ENCODE peak calls at places on chromosome 1, in four cellular contexts. S is K562, F is H1, A is HepG2. P is an unnamed sample.

GRCh38 chr1:54356680-54357147 is 49.5 kb downstream of the SSBP3 start:
- DNase-seq in A (no peak), F (no peak), S (no peak), P (no peak)

GRCh38 chr1:12143631-12144155 is 23.1 kb upstream of the TNFRSF1B start:
- DNase-seq in S (peak), A (no peak), F (no peak), P (no peak)

GRCh38 chr1:201258763-201259230 is 24.5 kb upstream of the PKP1 start:
- DNase-seq in A (no peak), S (no peak), F (peak), P (no peak)

GRCh38 chr1:112712701-112713128 is 2.4 kb downstream of the PPM1J start:
- DNase-seq in A (no peak), F (no peak), S (no peak), P (no peak)

GRCh38 chr1:160427625-160428024 is 27.3 kb downstream of the VANGL2 start:
- DNase-seq in F (no peak), S (no peak), A (no peak), P (no peak)

GRCh38 chr1:235998812-235999211 is 66.1 kb downstream of the NID1 start:
- DNase-seq in F (no peak), S (no peak), A (no peak), P (no peak)

GRCh38 chr1:114627107-114627506 is 42.7 kb downstream of the DENND2C start:
- DNase-seq in A (no peak), F (no peak), S (no peak), P (no peak)

GRCh38 chr1:156766288-156767100 is 841 bp upstream of the PRCC start:
- DNase-seq in A (no peak), S (no peak), F (no peak), P (no peak)

GRCh38 chr1:223246468-223246867 is 103.4 kb upstream of the TLR5 start:
- DNase-seq in S (no peak), A (no peak), F (peak), P (no peak)

GRCh38 chr1:223250632-223251015 is 107.6 kb upstream of the TLR5 start:
- DNase-seq in F (peak), S (no peak), A (no peak), P (no peak)

GRCh38 chr1:223248787-223249175 is 105.7 kb upstream of the TLR5 start:
- DNase-seq in F (peak), A (no peak), S (no peak), P (no peak)

GRCh38 chr1:223248001-223248786 is 105.1 kb upstream of the TLR5 start:
- DNase-seq in A (no peak), S (no peak), F (peak), P (no peak)

GRCh38 chr1:223249854-223250631 is 107.0 kb upstream of the TLR5 start:
- DNase-seq in S (no peak), F (peak), A (no peak), P (no peak)
- TF ChIP-seq JUND in S (no peak), F (no peak), A (no peak), P (no peak)

GRCh38 chr1:36023098-36023769 is 60.7 kb upstream of the TEKT2 start:
- DNase-seq in A (no peak), F (no peak), S (no peak), P (no peak)
- TF ChIP-seq FOSL1 in A (no peak), F (no peak), S (no peak), P (no peak)

GRCh38 chr1:28517649-28517999 is 11.8 kb downstream of the RCC1 start:
- DNase-seq in A (no peak), F (peak), S (no peak), P (no peak)
- TF ChIP-seq JUND in A (no peak), F (no peak), S (no peak), P (no peak)

GRCh38 chr1:78004719-78005346 is at the start of gene DNAJB4:
- DNase-seq in A (peak), F (no peak), S (peak), P (peak)

GRCh38 chr1:78005347-78005722 is 596 bp downstream of the DNAJB4 start:
- DNase-seq in F (no peak), A (no peak), S (no peak), P (no peak)

GRCh38 chr1:78007677-78008341 is 3.1 kb downstream of the DNAJB4 start:
- DNase-seq in S (no peak), A (no peak), F (no peak), P (no peak)

GRCh38 chr1:78005755-78006154 is 1.0 kb downstream of the DNAJB4 start:
- DNase-seq in F (no peak), A (peak), S (no peak), P (peak)

GRCh38 chr1:78006491-78006890 is 1.8 kb downstream of the DNAJB4 start:
- DNase-seq in S (no peak), A (no peak), F (no peak), P (no peak)
- TF ChIP-seq FOSL1 in S (no peak), A (no peak), F (no peak), P (no peak)

DNA sequence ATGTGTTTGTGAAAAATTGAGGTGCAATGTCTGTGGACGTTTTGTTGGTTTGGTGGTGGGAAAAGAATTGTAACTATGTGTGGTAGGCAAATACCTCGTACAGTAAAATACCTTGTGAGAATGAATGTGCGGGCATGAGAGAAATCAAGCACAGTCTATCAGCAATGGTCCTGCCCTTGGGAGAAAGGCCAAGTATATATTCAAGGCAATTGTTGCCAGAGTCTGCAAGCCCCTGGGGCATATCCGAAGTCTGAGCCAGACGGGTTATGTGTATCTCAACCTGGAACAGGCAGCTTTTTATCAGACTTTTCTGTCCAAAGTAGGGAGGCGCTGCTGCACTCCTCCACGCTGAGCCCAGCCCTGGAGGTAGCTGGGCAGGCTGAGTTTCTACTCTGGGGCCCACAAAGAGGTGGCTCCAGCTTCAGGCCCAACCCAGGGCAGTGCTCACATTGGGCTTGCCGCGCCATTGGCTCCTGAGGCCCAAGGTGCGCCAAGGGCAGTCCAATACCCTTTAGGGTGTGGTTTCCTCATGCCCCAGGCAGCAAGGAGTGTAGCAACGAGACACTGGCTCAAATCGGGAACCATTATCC is 9.4 kb upstream of the GNL2 start:
- DNase-seq in A (peak), S (peak), F (no peak), P (no peak)
- TF ChIP-seq JUND in A (no peak), S (no peak), F (no peak), P (no peak)